ENCODE peak calls at places on chromosomes 2 and 18, in five cellular contexts. K is heart right ventricle; J is effector memory CD4-positive, alpha-beta T cell; H is esophagus squamous epithelium; P is hepatocyte. G is an unnamed sample.

GRCh38 chr2:239824051-239824694 is 201.0 kb downstream of the NDUFA10 start:
- DNase-seq in P (peak; percentile 73), J (no peak), H (no peak), K (no peak), G (no peak)

GRCh38 chr2:238967978-238968360 is 120.1 kb downstream of the TWIST2 start:
- DNase-seq in K (no peak), H (no peak), P (no peak), J (no peak), G (no peak)

GRCh38 chr2:96265349-96265839 is 403 bp downstream of the TMEM127 start:
- DNase-seq in H (no peak), J (peak; percentile 22), P (peak; percentile 63), K (peak; percentile 65), G (peak; percentile 69)

GRCh38 chr18:51066273-51066672 is 36.3 kb downstream of the SMAD4 start:
- DNase-seq in J (no peak), H (no peak), P (no peak), K (no peak), G (no peak)

GRCh38 chr2:27806311-27807059 is 35.0 kb downstream of the MRPL33 start:
- DNase-seq in J (no peak), H (no peak), K (no peak), P (no peak), G (no peak)

GRCh38 chr18:54358495-54358793 is 738 bp downstream of the C18orf54 start:
- DNase-seq in K (no peak), P (peak; percentile 22), J (no peak), H (no peak), G (no peak)

GRCh38 chr2:118539290-118539689 is 308.2 kb downstream of the EN1 start:
- DNase-seq in H (no peak), J (no peak), K (no peak), P (peak; percentile 46), G (no peak)

GRCh38 chr2:233996436-233996835 is 54.1 kb upstream of the SPP2 start:
- DNase-seq in J (no peak), H (no peak), P (no peak), K (no peak), G (no peak)

GRCh38 chr2:13537771-13538349 is 821.1 kb downstream of the TRIB2 start:
- DNase-seq in K (no peak), J (no peak), H (no peak), P (no peak), G (no peak)

GRCh38 chr18:6874316-6874715 is 144.8 kb downstream of the ARHGAP28 start:
- DNase-seq in J (no peak), H (no peak), K (no peak), P (no peak), G (no peak)

GRCh38 chr2:136532171-136532570 is 233.2 kb upstream of the THSD7B start:
- DNase-seq in K (no peak), P (no peak), H (no peak), J (no peak), G (no peak)

GRCh38 chr2:21362101-21362500 is 238.3 kb downstream of the TDRD15 start:
- DNase-seq in K (no peak), P (no peak), J (no peak), H (no peak), G (no peak)

GRCh38 chr2:106536490-106536889 is 49.3 kb downstream of the CD8B2 start:
- DNase-seq in P (no peak), J (no peak), K (no peak), H (no peak), G (no peak)

GRCh38 chr2:221999702-222000101 is 299.1 kb downstream of the PAX3 start:
- DNase-seq in P (no peak), H (no peak), K (no peak), J (no peak), G (no peak)

GRCh38 chr2:146124741-146125140 is 1604.8 kb upstream of the ZEB2 start:
- DNase-seq in J (no peak), H (no peak), P (peak; percentile 0), K (no peak), G (no peak)

GRCh38 chr18:47978141-47978540 is 47.7 kb upstream of the SMAD2 start:
- DNase-seq in H (no peak), P (no peak), K (no peak), J (no peak), G (no peak)

GRCh38 chr2:64457518-64457917 is 3.6 kb downstream of the LGALSL start:
- DNase-seq in H (no peak), J (no peak), K (no peak), P (no peak), G (no peak)

DNA sequence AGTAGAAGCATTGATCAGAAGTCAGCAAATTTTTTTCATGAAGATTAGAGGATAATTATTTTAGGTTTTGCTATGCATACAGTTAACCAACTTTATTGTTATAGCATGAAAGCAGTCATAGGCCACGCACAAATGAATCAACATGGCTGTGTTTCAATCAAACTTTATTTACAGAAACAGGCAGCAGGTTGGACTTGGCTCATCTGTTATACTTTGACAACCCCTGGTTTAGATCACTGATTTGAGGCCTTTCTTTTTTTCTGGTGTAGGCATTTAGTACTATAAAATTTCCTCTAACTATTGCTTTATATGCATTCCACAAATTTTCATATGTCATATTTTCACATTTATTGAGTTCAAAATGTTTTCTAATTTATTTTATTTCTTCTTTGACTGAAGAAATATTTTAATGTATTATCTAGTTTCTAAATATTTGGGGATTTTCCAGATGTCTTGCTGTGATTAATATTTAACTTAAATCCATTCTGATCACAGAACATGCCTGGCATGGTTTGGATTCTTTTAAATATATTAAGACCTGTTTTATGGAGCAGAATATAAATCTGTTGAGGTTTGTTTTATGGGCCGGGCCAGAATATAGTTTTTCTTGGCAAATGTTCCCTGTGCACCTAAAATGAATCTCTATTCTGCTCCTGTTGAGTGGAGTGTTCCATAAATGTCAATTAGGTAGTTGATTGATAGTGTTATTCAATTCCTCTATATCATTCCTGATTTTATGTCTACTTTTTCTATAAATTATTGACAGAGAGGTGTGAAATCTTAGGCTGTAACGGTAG is 116.3 kb upstream of the KLHL29 start:
- DNase-seq in K (no peak), H (no peak), P (no peak), J (no peak), G (no peak)
- H3K27ac ChIP-seq in K (no peak overlapping the region), H (no peak overlapping the region), P (no peak overlapping the region), J (no peak overlapping the region), G (no peak overlapping the region)

DNA sequence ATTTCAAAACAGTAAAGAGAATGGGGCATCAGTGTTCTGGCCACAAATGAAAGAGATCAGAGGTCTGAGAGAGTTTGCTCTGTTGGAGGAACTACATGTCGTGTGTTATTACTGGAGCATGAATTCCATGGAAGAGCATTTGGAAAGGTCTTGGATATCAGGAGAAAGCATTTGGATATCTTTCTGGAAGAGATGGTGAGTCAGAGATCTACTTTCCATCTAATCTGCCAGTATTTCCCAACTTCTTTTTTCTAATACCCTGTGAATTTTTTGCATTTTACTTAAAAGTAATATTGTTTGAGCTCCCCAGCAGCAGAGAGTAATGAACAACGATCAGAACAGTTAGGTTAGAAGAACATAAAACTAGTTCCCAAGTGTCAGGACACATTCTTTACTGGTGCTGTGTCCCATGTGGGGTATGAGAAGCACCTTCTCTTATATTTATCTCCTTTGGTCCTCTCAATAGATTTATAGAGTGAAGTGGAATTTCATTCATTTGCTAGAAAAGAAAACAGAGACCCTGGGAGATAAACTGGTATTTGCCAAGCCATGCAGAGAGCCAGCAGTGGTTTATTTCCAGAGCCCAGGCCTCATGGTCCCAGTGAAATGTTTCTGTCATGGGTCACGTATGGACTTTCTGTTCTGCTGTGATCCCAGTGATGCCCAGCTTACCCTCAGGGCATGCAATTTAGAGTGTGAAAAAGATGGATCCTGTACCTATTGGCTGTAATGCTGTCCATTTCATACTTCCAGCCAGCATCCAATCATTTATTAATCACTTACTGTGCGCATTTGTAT is 130.8 kb upstream of the NT5C1B start:
- DNase-seq in K (no peak), P (peak; percentile 36), H (no peak), J (no peak), G (no peak)
- H3K4me1 ChIP-seq in K (no peaks in the 10 kb centered on the region), P (peaks cover 5% of the 10 kb centered on the region), H (no peaks in the 10 kb centered on the region), J (no peaks in the 10 kb centered on the region), G (no peaks in the 10 kb centered on the region)

DNA sequence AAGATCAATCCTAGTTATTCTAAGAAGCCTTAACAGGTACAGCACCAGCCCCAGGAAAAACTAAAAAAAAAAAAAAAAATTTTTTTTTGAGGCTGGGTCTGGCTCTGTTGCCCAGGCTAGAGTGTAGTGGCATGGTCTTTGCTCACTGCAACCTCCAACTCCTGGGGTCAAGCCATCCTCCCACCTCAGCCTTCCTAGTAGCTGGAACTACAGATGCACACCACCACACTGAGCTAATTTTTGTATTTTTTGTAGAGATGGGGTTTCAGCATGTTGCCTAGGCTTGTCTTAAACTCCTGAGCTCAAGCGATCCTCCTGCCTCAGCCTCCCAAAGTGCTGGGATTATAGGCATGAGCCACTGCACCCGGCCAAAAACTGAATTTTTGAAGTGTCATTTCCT is 10.3 kb upstream of the ALPK2 start:
- DNase-seq in H (no peak), K (no peak), P (no peak), J (no peak), G (no peak)
- H3K27ac ChIP-seq in H (no peak overlapping the region), K (no peak overlapping the region), P (peak overlapping the region; percentile 2), J (no peak overlapping the region), G (no peak overlapping the region)

GRCh38 chr2:197850882-197851281 is 46.5 kb downstream of the PLCL1 start:
- DNase-seq in P (peak; percentile 13), J (no peak), K (no peak), H (no peak), G (no peak)
- H3K4me1 ChIP-seq in P (no peaks in the 10 kb centered on the region), J (peaks cover 14% of the 10 kb centered on the region), K (peaks cover 56% of the 10 kb centered on the region), H (no peaks in the 10 kb centered on the region), G (no peaks in the 10 kb centered on the region)

GRCh38 chr18:12014976-12015696 is 33.8 kb downstream of the IMPA2 start:
- DNase-seq in H (no peak), P (no peak), K (no peak), J (no peak), G (peak; percentile 32)
- H3K27ac ChIP-seq in H (peak overlapping the region; percentile 76), P (peak overlapping the region; percentile 90), K (no peak overlapping the region), J (no peak overlapping the region), G (peak overlapping the region; percentile 72)

DNA sequence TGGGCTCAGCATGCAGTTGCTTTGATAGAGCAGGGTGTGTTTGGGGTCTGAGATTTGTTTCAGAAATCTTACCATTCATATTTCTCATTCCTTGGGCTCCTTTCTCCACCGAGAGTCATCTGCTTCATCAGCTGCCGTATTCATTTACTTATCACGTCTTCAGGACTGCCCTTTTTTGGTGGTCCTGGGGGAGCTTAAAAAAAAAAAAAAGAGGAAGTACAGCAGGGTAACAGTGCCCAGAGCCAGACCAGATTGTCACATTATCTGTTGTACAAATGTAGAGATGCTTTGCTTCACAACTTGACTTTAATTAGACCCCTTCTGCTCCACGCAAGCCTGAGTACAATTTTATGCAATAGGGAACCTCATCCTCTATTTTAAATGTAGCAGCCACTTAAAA is 128.3 kb downstream of the PRPF40A start:
- DNase-seq in J (no peak), H (no peak), K (no peak), P (no peak), G (no peak)
- H3K4me1 ChIP-seq in J (no peaks in the 10 kb centered on the region), H (no peaks in the 10 kb centered on the region), K (peaks cover 2% of the 10 kb centered on the region), P (no peaks in the 10 kb centered on the region), G (no peaks in the 10 kb centered on the region)

GRCh38 chr2:172968061-172968469 is 107.6 kb upstream of the MAP3K20 start:
- DNase-seq in J (no peak), P (peak; percentile 34), K (peak; percentile 67), H (no peak), G (no peak)
- H3K27ac ChIP-seq in J (no peak overlapping the region), P (no peak overlapping the region), K (no peak overlapping the region), H (no peak overlapping the region), G (no peak overlapping the region)